ENCODE peak calls at places on chromosomes 12 and 14, in eight cellular contexts. One of them, this sample, is unnamed.

GRCh38 chr12:124767075-124767821 is 96.4 kb downstream of the SCARB1 start:
- DNase-seq in A549: peak
- DNase-seq in GM12878: peak
- DNase-seq in transverse colon: peak
- DNase-seq in right lobe of liver: peak
- DNase-seq in H54: peak
- DNase-seq in lower leg skin: peak
- DNase-seq in IMR-90: peak
- DNase-seq in this sample: peak

GRCh38 chr14:37466003-37466622 is 128.9 kb downstream of the FOXA1 start:
- DNase-seq in IMR-90: no peak
- DNase-seq in lower leg skin: no peak
- DNase-seq in H54: no peak
- DNase-seq in transverse colon: no peak
- DNase-seq in GM12878: no peak
- DNase-seq in right lobe of liver: no peak
- DNase-seq in A549: no peak
- DNase-seq in this sample: no peak

GRCh38 chr12:34398706-34399630 is 376.7 kb downstream of the ALG10 start:
- DNase-seq in GM12878: no peak
- DNase-seq in right lobe of liver: peak
- DNase-seq in transverse colon: peak
- DNase-seq in IMR-90: no peak
- DNase-seq in A549: no peak
- DNase-seq in lower leg skin: peak
- DNase-seq in H54: no peak
- DNase-seq in this sample: peak

GRCh38 chr14:22380511-22381455 is 208.2 kb downstream of the DAD1 start:
- DNase-seq in lower leg skin: no peak
- DNase-seq in IMR-90: peak
- DNase-seq in right lobe of liver: no peak
- DNase-seq in transverse colon: no peak
- DNase-seq in GM12878: no peak
- DNase-seq in A549: no peak
- DNase-seq in H54: no peak
- DNase-seq in this sample: no peak

GRCh38 chr12:130053641-130054040 is 108.6 kb upstream of the FZD10 start:
- DNase-seq in lower leg skin: no peak
- DNase-seq in H54: no peak
- DNase-seq in transverse colon: no peak
- DNase-seq in IMR-90: no peak
- DNase-seq in GM12878: no peak
- DNase-seq in A549: peak
- DNase-seq in right lobe of liver: no peak
- DNase-seq in this sample: no peak

GRCh38 chr12:50174971-50175715 is 8.0 kb upstream of the CERS5 start:
- DNase-seq in lower leg skin: no peak
- DNase-seq in A549: peak
- DNase-seq in H54: no peak
- DNase-seq in IMR-90: peak
- DNase-seq in transverse colon: no peak
- DNase-seq in right lobe of liver: no peak
- DNase-seq in GM12878: no peak
- DNase-seq in this sample: peak

GRCh38 chr12:66496595-66496994 is 182.3 kb downstream of the GRIP1 start:
- DNase-seq in transverse colon: no peak
- DNase-seq in right lobe of liver: no peak
- DNase-seq in GM12878: no peak
- DNase-seq in lower leg skin: no peak
- DNase-seq in A549: no peak
- DNase-seq in H54: no peak
- DNase-seq in IMR-90: no peak
- DNase-seq in this sample: no peak

GRCh38 chr12:10213168-10214130 is 772 bp downstream of the GABARAPL1 start:
- DNase-seq in IMR-90: peak
- DNase-seq in H54: peak
- DNase-seq in A549: peak
- DNase-seq in right lobe of liver: peak
- DNase-seq in transverse colon: peak
- DNase-seq in lower leg skin: peak
- DNase-seq in GM12878: no peak
- DNase-seq in this sample: peak

GRCh38 chr14:35261774-35262173 is 30.4 kb upstream of the PSMA6 start:
- DNase-seq in lower leg skin: no peak
- DNase-seq in GM12878: no peak
- DNase-seq in A549: peak
- DNase-seq in transverse colon: no peak
- DNase-seq in H54: no peak
- DNase-seq in right lobe of liver: no peak
- DNase-seq in IMR-90: peak
- DNase-seq in this sample: no peak

GRCh38 chr12:29242921-29243431 is 93.9 kb downstream of the FAR2 start:
- DNase-seq in GM12878: no peak
- DNase-seq in IMR-90: no peak
- DNase-seq in H54: no peak
- DNase-seq in right lobe of liver: no peak
- DNase-seq in lower leg skin: peak
- DNase-seq in transverse colon: no peak
- DNase-seq in A549: no peak
- DNase-seq in this sample: no peak

GRCh38 chr14:91264151-91265150 is 19.9 kb upstream of the GPR68 start:
- DNase-seq in H54: no peak
- DNase-seq in A549: no peak
- DNase-seq in IMR-90: no peak
- DNase-seq in GM12878: no peak
- DNase-seq in transverse colon: peak
- DNase-seq in lower leg skin: no peak
- DNase-seq in right lobe of liver: peak
- DNase-seq in this sample: no peak

GRCh38 chr14:29037428-29037827 is 270.8 kb downstream of the FOXG1 start:
- DNase-seq in IMR-90: peak
- DNase-seq in lower leg skin: no peak
- DNase-seq in A549: no peak
- DNase-seq in H54: no peak
- DNase-seq in right lobe of liver: no peak
- DNase-seq in GM12878: no peak
- DNase-seq in transverse colon: no peak
- DNase-seq in this sample: no peak

GRCh38 chr12:121843236-121843982 is 15.2 kb downstream of the HPD start:
- DNase-seq in H54: no peak
- DNase-seq in lower leg skin: no peak
- DNase-seq in GM12878: no peak
- DNase-seq in right lobe of liver: no peak
- DNase-seq in transverse colon: no peak
- DNase-seq in A549: no peak
- DNase-seq in IMR-90: no peak
- DNase-seq in this sample: no peak

GRCh38 chr12:121838096-121838495 is 20.6 kb downstream of the HPD start:
- DNase-seq in right lobe of liver: no peak
- DNase-seq in lower leg skin: no peak
- DNase-seq in transverse colon: no peak
- DNase-seq in A549: no peak
- DNase-seq in GM12878: no peak
- DNase-seq in H54: no peak
- DNase-seq in IMR-90: no peak
- DNase-seq in this sample: no peak

GRCh38 chr12:121839993-121840761 is 18.5 kb downstream of the HPD start:
- DNase-seq in A549: no peak
- DNase-seq in GM12878: no peak
- DNase-seq in right lobe of liver: no peak
- DNase-seq in H54: no peak
- DNase-seq in IMR-90: no peak
- DNase-seq in transverse colon: no peak
- DNase-seq in lower leg skin: no peak
- DNase-seq in this sample: no peak

GRCh38 chr12:121837680-121838079 is 21.0 kb downstream of the HPD start:
- DNase-seq in IMR-90: no peak
- DNase-seq in transverse colon: no peak
- DNase-seq in H54: no peak
- DNase-seq in A549: no peak
- DNase-seq in right lobe of liver: no peak
- DNase-seq in lower leg skin: no peak
- DNase-seq in GM12878: no peak
- DNase-seq in this sample: no peak

GRCh38 chr12:121839106-121839992 is 19.3 kb downstream of the HPD start:
- DNase-seq in right lobe of liver: peak
- DNase-seq in transverse colon: peak
- DNase-seq in lower leg skin: peak
- DNase-seq in GM12878: peak
- DNase-seq in A549: peak
- DNase-seq in IMR-90: peak
- DNase-seq in H54: peak
- DNase-seq in this sample: peak
- TF ChIP-seq POLR2A in right lobe of liver: peak
- TF ChIP-seq POLR2A in transverse colon: peak
- TF ChIP-seq POLR2A in lower leg skin: no peak
- TF ChIP-seq POLR2A in GM12878: peak
- TF ChIP-seq POLR2A in A549: peak
- TF ChIP-seq POLR2A in IMR-90: no peak
- TF ChIP-seq POLR2A in H54: peak
- TF ChIP-seq POLR2A in this sample: no peak

GRCh38 chr12:47965581-47965980 is 2.2 kb downstream of the TMEM106C start:
- DNase-seq in IMR-90: no peak
- DNase-seq in right lobe of liver: no peak
- DNase-seq in H54: no peak
- DNase-seq in A549: no peak
- DNase-seq in transverse colon: peak
- DNase-seq in lower leg skin: no peak
- DNase-seq in GM12878: no peak
- DNase-seq in this sample: no peak

GRCh38 chr12:47967461-47968430 is 4.3 kb downstream of the TMEM106C start:
- DNase-seq in A549: no peak
- DNase-seq in lower leg skin: no peak
- DNase-seq in right lobe of liver: no peak
- DNase-seq in IMR-90: peak
- DNase-seq in H54: no peak
- DNase-seq in transverse colon: no peak
- DNase-seq in GM12878: no peak
- DNase-seq in this sample: no peak

GRCh38 chr12:47962198-47962597 is 1.2 kb upstream of the TMEM106C start:
- DNase-seq in H54: no peak
- DNase-seq in GM12878: no peak
- DNase-seq in IMR-90: no peak
- DNase-seq in A549: no peak
- DNase-seq in right lobe of liver: no peak
- DNase-seq in transverse colon: no peak
- DNase-seq in lower leg skin: no peak
- DNase-seq in this sample: no peak

GRCh38 chr12:47964102-47964723 is 817 bp downstream of the TMEM106C start:
- DNase-seq in GM12878: no peak
- DNase-seq in IMR-90: no peak
- DNase-seq in A549: no peak
- DNase-seq in right lobe of liver: no peak
- DNase-seq in H54: no peak
- DNase-seq in transverse colon: peak
- DNase-seq in lower leg skin: peak
- DNase-seq in this sample: peak

DNA sequence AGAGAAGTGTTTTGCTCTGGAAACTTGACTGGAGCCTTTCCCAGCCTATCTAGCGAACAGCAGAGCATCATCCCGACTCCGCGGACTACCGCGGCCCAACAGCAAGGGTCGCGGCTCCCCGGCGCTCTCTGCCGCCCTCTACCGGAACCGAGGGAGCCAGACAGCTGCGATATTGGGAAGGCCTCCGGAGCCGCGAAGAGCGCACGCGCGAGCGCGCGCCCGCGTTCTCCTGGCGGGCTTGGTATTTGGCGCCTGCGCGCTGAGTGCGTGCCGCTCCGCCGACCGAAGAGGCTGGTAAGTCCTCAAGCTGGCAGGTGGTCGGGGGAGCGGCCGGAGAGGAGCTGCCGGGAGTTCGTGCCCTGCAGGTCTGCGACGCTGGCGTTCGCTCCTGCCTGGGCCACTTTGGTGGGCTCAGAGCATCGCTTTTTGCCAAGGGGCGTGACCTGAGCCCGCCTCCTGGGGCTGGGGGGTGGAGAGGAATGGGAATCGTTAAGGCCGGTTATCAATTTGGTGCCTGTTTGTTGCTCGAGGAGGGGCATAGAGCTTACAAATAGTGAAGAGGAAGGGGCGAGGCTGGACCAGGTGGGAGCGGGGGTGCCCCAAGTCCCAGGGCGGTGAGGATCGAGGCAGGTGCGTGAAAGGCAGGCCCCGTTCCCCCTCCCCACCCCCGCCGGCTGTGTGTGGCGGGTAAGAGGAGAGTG is at the start of gene TMEM106C:
- DNase-seq in right lobe of liver: peak
- DNase-seq in lower leg skin: peak
- DNase-seq in IMR-90: peak
- DNase-seq in H54: peak
- DNase-seq in GM12878: peak
- DNase-seq in transverse colon: peak
- DNase-seq in A549: peak
- DNase-seq in this sample: peak
- TF ChIP-seq POLR2A in right lobe of liver: peak
- TF ChIP-seq POLR2A in lower leg skin: no peak
- TF ChIP-seq POLR2A in IMR-90: no peak
- TF ChIP-seq POLR2A in H54: peak
- TF ChIP-seq POLR2A in GM12878: peak
- TF ChIP-seq POLR2A in transverse colon: peak
- TF ChIP-seq POLR2A in A549: peak
- TF ChIP-seq POLR2A in this sample: peak

GRCh38 chr12:57521475-57522018 is 1.1 kb upstream of the MBD6 start:
- DNase-seq in IMR-90: peak
- DNase-seq in lower leg skin: peak
- DNase-seq in right lobe of liver: peak
- DNase-seq in A549: peak
- DNase-seq in H54: no peak
- DNase-seq in GM12878: no peak
- DNase-seq in transverse colon: peak
- DNase-seq in this sample: peak
- TF ChIP-seq POLR2A in IMR-90: no peak
- TF ChIP-seq POLR2A in lower leg skin: no peak
- TF ChIP-seq POLR2A in right lobe of liver: no peak
- TF ChIP-seq POLR2A in A549: no peak
- TF ChIP-seq POLR2A in H54: no peak
- TF ChIP-seq POLR2A in GM12878: no peak
- TF ChIP-seq POLR2A in transverse colon: no peak
- TF ChIP-seq POLR2A in this sample: peak

DNA sequence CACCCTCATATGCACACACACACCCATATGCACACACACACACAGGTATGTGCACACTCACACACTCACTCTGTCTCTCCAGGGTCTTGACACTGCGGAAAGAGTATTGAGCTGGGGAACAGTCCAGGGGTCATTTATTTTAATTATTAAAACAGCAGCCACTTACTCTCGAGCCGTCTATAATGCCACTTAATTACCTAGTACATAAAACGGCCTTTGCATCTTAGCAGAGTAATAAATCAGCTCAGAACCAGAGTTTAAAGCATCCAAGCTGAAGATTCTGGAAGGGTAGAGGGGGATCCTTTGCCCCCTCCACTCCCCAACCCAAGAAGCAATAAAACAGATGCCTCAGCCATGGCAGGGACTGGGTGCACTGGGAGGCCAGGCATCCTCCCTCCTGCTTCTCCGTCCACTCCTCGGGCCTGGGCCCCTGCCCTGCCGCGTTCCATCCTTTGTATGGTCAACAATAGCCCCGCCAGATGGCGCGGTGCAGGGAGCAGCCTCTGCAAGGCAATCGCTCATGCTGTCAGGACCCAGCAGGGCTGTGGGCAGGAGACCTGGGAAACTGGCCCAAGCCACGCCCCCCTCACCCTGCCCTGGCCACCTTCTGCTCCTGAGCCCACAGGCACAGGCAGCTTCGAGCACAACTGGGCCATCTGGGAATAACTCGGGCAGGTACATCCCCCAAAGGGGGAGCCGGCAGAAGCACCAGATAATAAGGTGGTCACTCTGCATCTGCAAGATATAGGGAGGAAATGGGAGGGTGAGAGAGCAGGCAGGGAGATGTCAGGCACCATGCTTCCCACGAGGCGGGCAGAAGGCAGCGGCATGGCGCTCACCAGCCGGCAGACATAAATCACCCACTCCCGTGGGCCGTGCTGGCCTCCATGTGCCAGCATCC is 40.9 kb downstream of the CCDC85C start:
- DNase-seq in transverse colon: peak
- DNase-seq in A549: peak
- DNase-seq in lower leg skin: no peak
- DNase-seq in IMR-90: peak
- DNase-seq in right lobe of liver: peak
- DNase-seq in H54: peak
- DNase-seq in GM12878: no peak
- DNase-seq in this sample: peak
- TF ChIP-seq POLR2A in transverse colon: no peak
- TF ChIP-seq POLR2A in A549: no peak
- TF ChIP-seq POLR2A in lower leg skin: no peak
- TF ChIP-seq POLR2A in IMR-90: no peak
- TF ChIP-seq POLR2A in right lobe of liver: no peak
- TF ChIP-seq POLR2A in H54: no peak
- TF ChIP-seq POLR2A in GM12878: no peak
- TF ChIP-seq POLR2A in this sample: peak

This sample was measured in adrenal gland.